ENCODE peak calls at places on chromosomes 3 and 15, in ten cellular contexts. F, J, X, M, Y, U, E, W, D and G are unnamed samples.

GRCh38 chr3:13192471-13193213 is 119.4 kb upstream of the IQSEC1 start:
- DNase-seq in F (no peak), J (no peak), X (peak), M (no peak), Y (no peak), U (no peak), E (no peak), W (no peak), D (no peak), G (no peak)

GRCh38 chr15:40310001-40310959 is 2.5 kb upstream of the PLCB2 start:
- DNase-seq in F (no peak), J (peak), X (peak), M (no peak), Y (no peak), U (no peak), E (peak), W (peak), D (peak), G (no peak)

GRCh38 chr3:62238003-62238402 is 135.3 kb downstream of the FEZF2 start:
- DNase-seq in F (no peak), J (no peak), X (no peak), M (peak), Y (no peak), U (no peak), E (no peak), W (no peak), D (no peak), G (no peak)

GRCh38 chr3:129607391-129608068 is 1.1 kb upstream of the PLXND1 start:
- DNase-seq in F (no peak), J (peak), X (no peak), M (no peak), Y (no peak), U (no peak), E (no peak), W (no peak), D (no peak), G (no peak)

GRCh38 chr3:125245521-125245920 is 33.0 kb upstream of the SLC12A8 start:
- DNase-seq in F (no peak), J (no peak), X (no peak), M (no peak), Y (no peak), U (no peak), E (no peak), W (no peak), D (no peak), G (no peak)

GRCh38 chr3:192897005-192897404 is 20.7 kb downstream of the MB21D2 start:
- DNase-seq in F (no peak), J (no peak), X (no peak), M (no peak), Y (no peak), U (no peak), E (no peak), W (no peak), D (no peak), G (no peak)

GRCh38 chr3:57064615-57065014 is 4.2 kb downstream of the SPATA12 start:
- DNase-seq in F (no peak), J (no peak), X (no peak), M (no peak), Y (no peak), U (no peak), E (no peak), W (no peak), D (no peak), G (no peak)

GRCh38 chr15:58453931-58454793 is 22.4 kb downstream of the LIPC start:
- DNase-seq in F (no peak), J (no peak), X (no peak), M (peak), Y (no peak), U (no peak), E (no peak), W (no peak), D (no peak), G (no peak)

GRCh38 chr3:14474363-14475081 is 65.6 kb downstream of the GRIP2 start:
- DNase-seq in F (no peak), J (no peak), X (no peak), M (no peak), Y (no peak), U (no peak), E (no peak), W (no peak), D (no peak), G (no peak)

GRCh38 chr3:14475601-14476000 is 64.5 kb downstream of the GRIP2 start:
- DNase-seq in F (no peak), J (no peak), X (no peak), M (no peak), Y (no peak), U (no peak), E (no peak), W (no peak), D (no peak), G (no peak)

GRCh38 chr3:14472471-14473351 is 67.4 kb downstream of the GRIP2 start:
- DNase-seq in F (no peak), J (peak), X (no peak), M (no peak), Y (no peak), U (no peak), E (peak), W (peak), D (peak), G (no peak)

GRCh38 chr3:14471690-14472089 is 68.5 kb downstream of the GRIP2 start:
- DNase-seq in F (no peak), J (no peak), X (no peak), M (no peak), Y (no peak), U (no peak), E (no peak), W (no peak), D (no peak), G (no peak)

DNA sequence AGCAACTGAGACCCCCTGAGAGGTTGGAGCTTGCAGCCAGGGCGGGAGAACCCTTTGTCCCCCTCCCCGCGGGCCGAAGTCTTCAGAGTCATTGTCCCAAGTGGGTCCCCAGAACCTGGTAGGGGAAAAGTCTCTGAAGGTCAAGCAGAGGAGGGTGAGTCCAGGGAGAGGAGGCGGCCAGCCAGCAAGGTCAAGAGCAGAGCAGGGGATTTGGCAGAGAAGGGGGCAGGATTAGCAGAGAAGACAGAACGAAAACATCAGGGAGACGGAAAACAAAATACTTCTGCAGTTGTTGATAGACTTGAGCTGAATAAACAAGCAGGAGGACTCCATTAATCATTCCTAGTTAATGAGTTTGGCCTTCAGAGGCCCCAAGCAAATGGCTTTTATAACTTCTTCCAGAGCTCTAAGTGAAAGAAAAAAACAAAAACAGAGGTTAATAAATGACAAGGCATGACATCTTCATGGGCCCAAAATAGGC is 66.7 kb downstream of the GRIP2 start:
- DNase-seq in F (no peak), J (no peak), X (no peak), M (no peak), Y (no peak), U (no peak), E (no peak), W (no peak), D (no peak), G (no peak)
- H3K4me3 ChIP-seq in F (no peak), J (no peak), X (no peak), M (no peak), Y (no peak), U (no peak), E (no peak), W (no peak), D (no peak), G (no peak)

GRCh38 chr3:64079369-64080160 is 56.3 kb upstream of the PSMD6 start:
- DNase-seq in F (no peak), J (peak), X (no peak), M (no peak), Y (no peak), U (no peak), E (no peak), W (no peak), D (peak), G (no peak)
- H3K4me3 ChIP-seq in F (no peak), J (no peak), X (no peak), M (no peak), Y (no peak), U (no peak), E (no peak), W (no peak), D (no peak), G (no peak)

GRCh38 chr15:52780172-52780980 is 9.8 kb downstream of the ONECUT1 start:
- DNase-seq in F (peak), J (peak), X (peak), M (peak), Y (peak), U (no peak), E (peak), W (peak), D (peak), G (no peak)
- H3K4me3 ChIP-seq in F (peak), J (no peak), X (no peak), M (peak), Y (no peak), U (peak), E (peak), W (no peak), D (peak), G (peak)

DNA sequence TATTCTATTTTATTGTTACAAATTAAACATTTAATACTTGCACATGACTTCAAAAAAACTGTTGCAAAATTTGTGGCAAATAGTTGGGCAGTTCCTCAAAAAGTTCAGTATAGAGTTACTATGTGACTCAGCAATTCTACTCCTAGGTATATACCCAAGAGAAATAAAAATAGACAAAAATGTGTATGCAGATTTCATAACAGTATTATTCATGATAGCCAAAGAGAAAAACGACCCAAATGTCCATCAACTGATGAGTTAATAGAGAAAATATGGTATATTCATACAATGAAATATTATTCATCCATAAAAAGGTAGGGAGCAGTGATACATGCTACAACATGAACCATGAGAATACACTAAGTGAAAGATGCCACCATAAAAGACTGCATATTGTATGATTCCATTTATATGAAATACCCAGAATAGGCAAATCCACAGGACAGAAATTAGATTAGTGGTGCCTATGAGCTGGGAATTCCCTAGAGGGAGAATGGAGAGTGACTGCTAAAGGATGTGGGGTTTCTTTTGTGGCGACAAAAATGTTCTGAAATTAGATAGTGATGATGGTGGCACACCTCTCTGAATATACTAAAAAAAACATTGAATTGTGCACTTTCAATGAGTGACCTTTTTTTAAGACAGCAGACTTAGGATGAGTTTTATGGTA is 31.6 kb upstream of the CLASP2 start:
- DNase-seq in F (no peak), J (peak), X (no peak), M (no peak), Y (no peak), U (no peak), E (no peak), W (no peak), D (peak), G (no peak)
- H3K4me3 ChIP-seq in F (no peak), J (no peak), X (no peak), M (no peak), Y (no peak), U (no peak), E (no peak), W (no peak), D (no peak), G (no peak)

GRCh38 chr15:63510548-63510940 is 6.2 kb downstream of the USP3 start:
- DNase-seq in F (no peak), J (no peak), X (no peak), M (no peak), Y (no peak), U (no peak), E (no peak), W (no peak), D (no peak), G (no peak)
- H3K4me3 ChIP-seq in F (no peak), J (no peak), X (no peak), M (no peak), Y (no peak), U (no peak), E (no peak), W (peak), D (no peak), G (no peak)

GRCh38 chr3:190614466-190615384 is 100.8 kb downstream of the IL1RAP start:
- DNase-seq in F (no peak), J (no peak), X (no peak), M (no peak), Y (no peak), U (no peak), E (no peak), W (no peak), D (no peak), G (no peak)
- H3K4me3 ChIP-seq in F (no peak), J (no peak), X (no peak), M (no peak), Y (no peak), U (no peak), E (no peak), W (no peak), D (no peak), G (no peak)

GRCh38 chr3:89268059-89268458 is 160.6 kb downstream of the EPHA3 start:
- DNase-seq in F (no peak), J (no peak), X (no peak), M (no peak), Y (no peak), U (no peak), E (no peak), W (no peak), D (no peak), G (no peak)
- H3K4me3 ChIP-seq in F (no peak), J (no peak), X (no peak), M (no peak), Y (no peak), U (no peak), E (no peak), W (no peak), D (no peak), G (no peak)

GRCh38 chr3:186079925-186080324 is 29.0 kb downstream of the ETV5 start:
- DNase-seq in F (no peak), J (no peak), X (no peak), M (no peak), Y (no peak), U (no peak), E (no peak), W (no peak), D (no peak), G (peak)
- H3K4me3 ChIP-seq in F (no peak), J (no peak), X (no peak), M (no peak), Y (no peak), U (no peak), E (no peak), W (no peak), D (no peak), G (no peak)